ENCODE peak calls at places on chromosomes 11 and 22, in six cellular contexts. K is astrocyte of the hippocampus, M is RCC 7860, E is HTR-8/SVneo, O is right cardiac atrium, Y is C1 segment of cervical spinal cord. G is an unnamed sample.

GRCh38 chr11:10355257-10355661 is 50.4 kb downstream of the ADM start:
- DNase-seq in K (no peak), M (peak), E (peak), O (no peak), Y (no peak), G (no peak)

GRCh38 chr22:19757985-19758895 is 2.3 kb upstream of the TBX1 start:
- DNase-seq in K (peak), M (no peak), E (no peak), O (peak), Y (no peak), G (no peak)

GRCh38 chr11:44627911-44628729 is 62.7 kb downstream of the CD82 start:
- DNase-seq in K (peak), M (peak), E (peak), O (peak), Y (peak), G (peak)

GRCh38 chr11:33507967-33508366 is 192.7 kb downstream of the C11orf91 start:
- DNase-seq in K (peak), M (no peak), E (no peak), O (no peak), Y (no peak), G (no peak)

GRCh38 chr11:1060885-1061616 is 13.6 kb upstream of the MUC2 start:
- DNase-seq in K (peak), M (peak), E (peak), O (peak), Y (no peak), G (no peak)

GRCh38 chr11:80330302-80330701 is 889.5 kb upstream of the TENM4 start:
- DNase-seq in K (peak), M (no peak), E (no peak), O (no peak), Y (no peak), G (no peak)

GRCh38 chr11:63920126-63920869 is 3.3 kb upstream of the RCOR2 start:
- DNase-seq in K (peak), M (no peak), E (no peak), O (peak), Y (peak), G (peak)

GRCh38 chr11:64181506-64182411 is 4.2 kb upstream of the STIP1 start:
- DNase-seq in K (peak), M (peak), E (peak), O (peak), Y (peak), G (peak)

GRCh38 chr11:68792400-68792955 is 41.2 kb upstream of the TESMIN start:
- DNase-seq in K (peak), M (no peak), E (no peak), O (no peak), Y (no peak), G (no peak)

GRCh38 chr11:43573233-43573632 is 107.3 kb upstream of the HSD17B12 start:
- DNase-seq in K (peak), M (no peak), E (no peak), O (no peak), Y (no peak), G (no peak)